ENCODE peak calls at places on chromosomes 6 and 20, in five cellular contexts. One of them, this sample, is unnamed. For H3K4me1, the result is how much of the 10 kb centered on the place peaks cover.

GRCh38 chr6:52063584-52064400 is 23.6 kb downstream of the PKHD1 start:
- DNase-seq in H1: peak
- DNase-seq in K562: peak
- DNase-seq in GM12878: peak
- DNase-seq in HepG2: peak
- DNase-seq in this sample: peak

GRCh38 chr6:134063121-134063965 is 10.9 kb upstream of the SLC2A12 start:
- DNase-seq in H1: no peak
- DNase-seq in K562: peak
- DNase-seq in GM12878: no peak
- DNase-seq in HepG2: peak
- DNase-seq in this sample: peak

GRCh38 chr6:16286151-16286522 is 47.8 kb downstream of the GMPR start:
- DNase-seq in H1: peak
- DNase-seq in K562: peak
- DNase-seq in GM12878: no peak
- DNase-seq in HepG2: peak
- DNase-seq in this sample: peak

GRCh38 chr20:24610341-24611115 is 141.1 kb downstream of the SYNDIG1 start:
- DNase-seq in H1: peak
- DNase-seq in K562: no peak
- DNase-seq in GM12878: no peak
- DNase-seq in HepG2: no peak
- DNase-seq in this sample: peak

GRCh38 chr6:143205170-143205879 is 144.6 kb downstream of the AIG1 start:
- DNase-seq in H1: no peak
- DNase-seq in K562: no peak
- DNase-seq in GM12878: no peak
- DNase-seq in HepG2: no peak
- DNase-seq in this sample: no peak

GRCh38 chr20:13777171-13777601 is 7.5 kb downstream of the ESF1 start:
- DNase-seq in H1: no peak
- DNase-seq in K562: no peak
- DNase-seq in GM12878: no peak
- DNase-seq in HepG2: no peak
- DNase-seq in this sample: no peak

GRCh38 chr6:111591370-111591900 is 14.2 kb downstream of the TRAF3IP2 start:
- DNase-seq in H1: no peak
- DNase-seq in K562: peak
- DNase-seq in GM12878: no peak
- DNase-seq in HepG2: peak
- DNase-seq in this sample: no peak

GRCh38 chr6:65671922-65672321 is 35.1 kb downstream of the EYS start:
- DNase-seq in H1: no peak
- DNase-seq in K562: no peak
- DNase-seq in GM12878: no peak
- DNase-seq in HepG2: peak
- DNase-seq in this sample: no peak

GRCh38 chr6:4274382-4275082 is 139.2 kb upstream of the ECI2 start:
- DNase-seq in H1: no peak
- DNase-seq in K562: peak
- DNase-seq in GM12878: no peak
- DNase-seq in HepG2: no peak
- DNase-seq in this sample: no peak

GRCh38 chr6:72316675-72317380 is 305.0 kb upstream of the KCNQ5 start:
- DNase-seq in H1: no peak
- DNase-seq in K562: no peak
- DNase-seq in GM12878: no peak
- DNase-seq in HepG2: no peak
- DNase-seq in this sample: no peak

GRCh38 chr20:59580208-59580980 is 23.9 kb upstream of the PHACTR3 start:
- DNase-seq in H1: no peak
- DNase-seq in K562: no peak
- DNase-seq in GM12878: no peak
- DNase-seq in HepG2: no peak
- DNase-seq in this sample: no peak

GRCh38 chr6:30127238-30128093 is 8.5 kb upstream of the TRIM40 start:
- DNase-seq in H1: no peak
- DNase-seq in K562: no peak
- DNase-seq in GM12878: no peak
- DNase-seq in HepG2: no peak
- DNase-seq in this sample: peak

GRCh38 chr20:59994697-59995122 is 36.5 kb downstream of the CDH26 start:
- DNase-seq in H1: peak
- DNase-seq in K562: peak
- DNase-seq in GM12878: no peak
- DNase-seq in HepG2: no peak
- DNase-seq in this sample: peak

GRCh38 chr6:36622901-36623546 is 28.9 kb downstream of the SRSF3 start:
- DNase-seq in H1: no peak
- DNase-seq in K562: peak
- DNase-seq in GM12878: no peak
- DNase-seq in HepG2: no peak
- DNase-seq in this sample: no peak

GRCh38 chr6:15677822-15678221 is 15.0 kb upstream of the DTNBP1 start:
- DNase-seq in H1: no peak
- DNase-seq in K562: no peak
- DNase-seq in GM12878: no peak
- DNase-seq in HepG2: no peak
- DNase-seq in this sample: no peak

GRCh38 chr20:1086273-1087213 is 31.9 kb upstream of the PSMF1 start:
- DNase-seq in H1: no peak
- DNase-seq in K562: no peak
- DNase-seq in GM12878: no peak
- DNase-seq in HepG2: no peak
- DNase-seq in this sample: peak

GRCh38 chr20:1085515-1086272 is 32.7 kb upstream of the PSMF1 start:
- DNase-seq in H1: no peak
- DNase-seq in K562: peak
- DNase-seq in GM12878: no peak
- DNase-seq in HepG2: no peak
- DNase-seq in this sample: no peak

GRCh38 chr20:1087311-1087710 is 31.1 kb upstream of the PSMF1 start:
- DNase-seq in H1: no peak
- DNase-seq in K562: no peak
- DNase-seq in GM12878: no peak
- DNase-seq in HepG2: no peak
- DNase-seq in this sample: no peak

GRCh38 chr20:1083431-1084080 is 34.8 kb upstream of the PSMF1 start:
- DNase-seq in H1: no peak
- DNase-seq in K562: no peak
- DNase-seq in GM12878: peak
- DNase-seq in HepG2: no peak
- DNase-seq in this sample: peak
- TF ChIP-seq CREB1 in H1: no peak
- TF ChIP-seq CREB1 in K562: no peak
- TF ChIP-seq CREB1 in GM12878: no peak
- TF ChIP-seq CREB1 in HepG2: no peak
- TF ChIP-seq CREB1 in this sample: no peak

GRCh38 chr6:148509789-148510581 is 167.3 kb downstream of the SASH1 start:
- DNase-seq in H1: no peak
- DNase-seq in K562: no peak
- DNase-seq in GM12878: no peak
- DNase-seq in HepG2: no peak
- DNase-seq in this sample: no peak

GRCh38 chr6:148509152-148509571 is 166.5 kb downstream of the SASH1 start:
- DNase-seq in H1: no peak
- DNase-seq in K562: no peak
- DNase-seq in GM12878: no peak
- DNase-seq in HepG2: no peak
- DNase-seq in this sample: no peak

GRCh38 chr6:148507774-148508173 is 165.1 kb downstream of the SASH1 start:
- DNase-seq in H1: no peak
- DNase-seq in K562: no peak
- DNase-seq in GM12878: no peak
- DNase-seq in HepG2: no peak
- DNase-seq in this sample: no peak

GRCh38 chr6:148513145-148514071 is 170.8 kb downstream of the SASH1 start:
- DNase-seq in H1: no peak
- DNase-seq in K562: no peak
- DNase-seq in GM12878: no peak
- DNase-seq in HepG2: no peak
- DNase-seq in this sample: peak

DNA sequence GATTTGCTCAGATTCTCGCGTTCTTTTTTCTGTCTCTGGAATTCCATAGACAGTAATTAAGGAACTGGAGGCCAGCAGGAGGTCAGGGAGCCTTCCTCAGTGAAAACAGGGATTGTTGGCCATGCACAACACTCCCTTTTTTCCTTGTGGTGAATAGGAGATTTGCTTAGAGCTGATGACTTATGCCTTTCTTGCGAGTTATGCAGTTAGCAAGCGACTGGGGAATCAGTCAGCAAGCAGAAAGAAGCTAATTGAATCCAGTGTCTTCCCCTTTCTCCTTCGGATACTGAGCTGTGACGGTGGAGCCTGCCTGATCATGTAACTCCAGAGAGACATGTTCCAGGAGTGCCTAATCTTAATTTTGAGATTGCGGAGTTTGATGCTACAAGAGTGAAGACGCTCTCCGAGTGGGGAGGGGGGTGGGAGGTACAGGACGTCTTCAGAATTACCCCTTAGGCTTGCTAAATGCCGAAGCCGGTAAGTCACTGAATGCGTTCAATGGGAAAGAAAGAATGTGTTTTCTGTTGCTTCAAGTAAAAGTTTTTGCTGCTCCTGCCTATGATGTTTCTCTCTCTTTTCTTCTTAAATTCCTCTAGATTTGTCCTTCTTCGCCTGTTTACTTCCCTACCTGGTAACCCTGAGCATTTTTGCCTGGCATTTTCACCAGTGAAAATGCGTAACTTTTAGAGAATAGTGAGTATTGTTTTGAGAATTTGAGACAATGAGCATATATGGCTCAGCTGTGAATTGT is 165.9 kb downstream of the SASH1 start:
- DNase-seq in H1: no peak
- DNase-seq in K562: no peak
- DNase-seq in GM12878: no peak
- DNase-seq in HepG2: no peak
- DNase-seq in this sample: peak
- H3K4me1 ChIP-seq in H1: under half
- H3K4me1 ChIP-seq in K562: under half
- H3K4me1 ChIP-seq in GM12878: under half
- H3K4me1 ChIP-seq in HepG2: under half
- H3K4me1 ChIP-seq in this sample: under half

DNA sequence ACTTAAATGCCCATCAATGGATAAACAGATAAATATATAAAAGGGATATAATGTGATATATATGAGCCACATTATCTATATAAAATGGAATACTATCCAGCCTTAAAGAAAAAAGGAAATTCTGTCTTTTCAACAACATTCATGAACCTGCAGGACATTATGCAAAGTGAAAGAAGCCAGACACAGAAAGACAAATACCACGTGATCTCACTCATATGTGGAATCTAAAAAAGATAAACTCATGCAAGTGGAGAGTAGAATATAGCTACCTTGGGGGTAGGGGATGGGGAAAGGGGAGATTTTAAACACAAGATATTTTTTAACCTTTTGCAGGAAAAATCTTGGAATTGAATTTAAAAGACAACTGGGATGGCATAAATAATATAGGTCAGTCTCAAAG is 1.5 kb upstream of the OR2J1 start:
- DNase-seq in H1: no peak
- DNase-seq in K562: no peak
- DNase-seq in GM12878: no peak
- DNase-seq in HepG2: no peak
- DNase-seq in this sample: no peak
- TF ChIP-seq CREB1 in H1: no peak
- TF ChIP-seq CREB1 in K562: no peak
- TF ChIP-seq CREB1 in GM12878: no peak
- TF ChIP-seq CREB1 in HepG2: no peak
- TF ChIP-seq CREB1 in this sample: no peak

GRCh38 chr20:57231951-57232428 is 34.5 kb downstream of the BMP7 start:
- DNase-seq in H1: peak
- DNase-seq in K562: no peak
- DNase-seq in GM12878: no peak
- DNase-seq in HepG2: no peak
- DNase-seq in this sample: peak

GRCh38 chr20:57230247-57230646 is 36.2 kb downstream of the BMP7 start:
- DNase-seq in H1: no peak
- DNase-seq in K562: no peak
- DNase-seq in GM12878: no peak
- DNase-seq in HepG2: no peak
- DNase-seq in this sample: no peak

GRCh38 chr20:57231161-57231560 is 35.3 kb downstream of the BMP7 start:
- DNase-seq in H1: no peak
- DNase-seq in K562: no peak
- DNase-seq in GM12878: no peak
- DNase-seq in HepG2: no peak
- DNase-seq in this sample: no peak

GRCh38 chr20:57225830-57226229 is 40.6 kb downstream of the BMP7 start:
- DNase-seq in H1: no peak
- DNase-seq in K562: no peak
- DNase-seq in GM12878: no peak
- DNase-seq in HepG2: no peak
- DNase-seq in this sample: no peak

DNA sequence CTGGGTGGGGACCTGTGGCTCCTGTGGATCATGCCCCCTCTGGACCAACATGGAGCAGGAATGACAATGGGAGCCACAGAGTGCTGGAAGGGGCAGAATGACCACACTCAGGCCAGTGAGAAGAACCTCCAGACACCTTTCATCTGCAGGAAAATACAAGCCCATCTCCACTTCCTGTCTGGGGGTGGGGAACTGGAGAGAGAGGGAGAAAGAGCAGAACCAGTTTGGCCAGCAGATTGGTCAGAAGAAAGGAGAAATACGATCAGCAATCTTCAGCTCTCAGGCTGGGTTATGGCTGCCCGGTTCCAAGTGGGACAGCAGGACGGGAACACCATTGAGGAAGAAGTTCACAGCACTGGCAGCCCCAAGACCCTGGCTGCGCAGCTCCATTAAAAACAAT is 37.0 kb downstream of the BMP7 start:
- DNase-seq in H1: no peak
- DNase-seq in K562: no peak
- DNase-seq in GM12878: no peak
- DNase-seq in HepG2: no peak
- DNase-seq in this sample: no peak
- H3K4me1 ChIP-seq in H1: under half
- H3K4me1 ChIP-seq in K562: under half
- H3K4me1 ChIP-seq in GM12878: under half
- H3K4me1 ChIP-seq in HepG2: under half
- H3K4me1 ChIP-seq in this sample: under half

This sample was measured in GM23338.